ENCODE peak calls at places on chromosomes 5 and 9, in five cellular contexts. U, H, X, E and V are unnamed samples.

GRCh38 chr5:52822437-52822836 is 34.7 kb downstream of the ITGA1 start:
- DNase-seq in U (no peak), H (no peak), X (no peak), E (no peak), V (no peak)

GRCh38 chr5:150081541-150082283 is 4.6 kb downstream of the CSF1R start:
- DNase-seq in U (no peak), H (no peak), X (peak; percentile 56), E (no peak), V (peak; percentile 58)

GRCh38 chr9:19480345-19480744 is 71.5 kb downstream of the ACER2 start:
- DNase-seq in U (no peak), H (no peak), X (no peak), E (no peak), V (no peak)

GRCh38 chr5:69276422-69277174 is 41.9 kb downstream of the CDK7 start:
- DNase-seq in U (peak; percentile 87), H (no peak), X (no peak), E (no peak), V (no peak)

GRCh38 chr9:115250646-115251045 is 132.7 kb upstream of the TNC start:
- DNase-seq in U (no peak), H (no peak), X (no peak), E (no peak), V (no peak)

GRCh38 chr9:104286792-104287191 is 192.7 kb downstream of the SMC2 start:
- DNase-seq in U (no peak), H (no peak), X (no peak), E (no peak), V (no peak)

GRCh38 chr5:159403906-159404641 is 73.8 kb upstream of the IL12B start:
- DNase-seq in U (no peak), H (no peak), X (no peak), E (no peak), V (no peak)

GRCh38 chr5:42870882-42871418 is 59.3 kb upstream of the SELENOP start:
- DNase-seq in U (no peak), H (no peak), X (no peak), E (no peak), V (no peak)

GRCh38 chr9:15160673-15161072 is 146.3 kb downstream of the TTC39B start:
- DNase-seq in U (no peak), H (no peak), X (no peak), E (no peak), V (no peak)

GRCh38 chr5:120895659-120896058 is 431.6 kb downstream of the PRR16 start:
- DNase-seq in U (no peak), H (no peak), X (no peak), E (no peak), V (no peak)

GRCh38 chr5:141717043-141717442 is 35.0 kb upstream of the ARAP3 start:
- DNase-seq in U (no peak), H (no peak), X (no peak), E (no peak), V (no peak)

GRCh38 chr5:83496626-83497025 is 25.1 kb downstream of the VCAN start:
- DNase-seq in U (no peak), H (no peak), X (no peak), E (no peak), V (no peak)

GRCh38 chr5:83493644-83494043 is 22.1 kb downstream of the VCAN start:
- DNase-seq in U (no peak), H (no peak), X (no peak), E (no peak), V (no peak)

GRCh38 chr5:83494102-83494620 is 22.6 kb downstream of the VCAN start:
- DNase-seq in U (no peak), H (no peak), X (no peak), E (no peak), V (no peak)

GRCh38 chr5:83492331-83492730 is 20.8 kb downstream of the VCAN start:
- DNase-seq in U (peak; percentile 51), H (no peak), X (no peak), E (no peak), V (no peak)

DNA sequence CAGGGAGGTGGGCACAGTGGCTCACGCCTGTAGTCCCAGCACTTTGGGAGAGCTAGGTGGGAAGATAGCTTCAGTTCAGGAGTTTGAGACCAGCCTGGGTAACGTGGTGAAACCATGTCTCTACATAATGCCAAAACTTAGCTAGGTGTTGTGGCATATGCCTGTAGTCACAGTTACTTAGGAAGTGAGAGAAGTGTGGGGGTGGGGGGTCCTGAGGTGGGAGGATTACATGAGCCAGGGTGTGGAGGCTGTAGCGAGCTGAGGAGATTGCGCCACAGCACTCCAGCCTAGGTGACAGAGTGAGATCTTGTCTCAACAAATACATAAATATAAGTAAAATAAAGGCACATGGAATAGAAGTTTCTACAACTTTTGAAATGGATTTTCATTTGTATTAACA is 23.1 kb downstream of the VCAN start:
- DNase-seq in U (no peak), H (no peak), X (no peak), E (no peak), V (no peak)
- TF ChIP-seq POLR2AphosphoS5 in U (no peak), H (peak; percentile 30), X (no peak), E (no peak), V (no peak)

GRCh38 chr5:33842456-33842855 is 49.3 kb downstream of the ADAMTS12 start:
- DNase-seq in U (no peak), H (no peak), X (no peak), E (no peak), V (no peak)
- TF ChIP-seq TAF1 in U (no peak), H (no peak), X (no peak), E (no peak), V (no peak)

DNA sequence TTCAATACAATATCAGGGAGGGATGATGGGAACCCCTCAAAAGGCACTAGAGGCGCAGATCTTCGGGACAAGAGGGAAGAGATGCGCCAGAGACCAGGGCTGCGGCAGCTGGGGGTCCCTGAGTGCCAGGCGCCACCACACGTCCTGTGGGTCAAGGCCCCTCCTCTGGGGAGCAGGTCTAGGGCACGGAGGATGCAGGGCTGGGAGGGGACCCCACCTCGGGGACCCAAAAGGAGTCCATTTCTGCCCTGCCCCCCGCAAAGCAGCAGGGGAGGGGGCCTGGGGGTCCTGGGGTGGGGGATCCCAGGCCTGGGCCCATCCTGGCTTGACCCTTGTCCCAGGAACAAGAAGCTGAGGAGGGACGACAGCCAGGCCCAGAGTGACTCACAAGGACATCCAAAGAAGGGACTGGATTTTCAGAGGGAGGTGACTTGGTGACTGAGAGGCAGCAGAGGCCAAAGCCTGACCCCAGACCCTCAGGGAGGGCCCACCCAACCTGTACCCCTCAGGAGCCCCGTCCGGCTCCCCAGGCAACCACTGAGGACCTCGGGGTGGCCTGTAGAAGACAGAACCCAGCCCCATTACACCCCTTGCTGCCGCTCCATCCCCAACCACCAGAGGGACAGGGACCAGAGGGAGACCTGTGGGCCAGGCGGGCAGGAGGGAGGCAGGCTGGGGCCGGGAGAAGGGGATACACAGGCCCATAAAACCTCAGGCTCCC is 54.2 kb downstream of the LRSAM1 start:
- DNase-seq in U (peak; percentile 35), H (no peak), X (peak; percentile 53), E (peak; percentile 53), V (peak; percentile 82)
- TF ChIP-seq POLR2AphosphoS5 in U (no peak), H (no peak), X (no peak), E (no peak), V (no peak)

GRCh38 chr9:137900584-137901310 is 23.2 kb downstream of the CACNA1B start:
- DNase-seq in U (no peak), H (no peak), X (no peak), E (no peak), V (no peak)
- TF ChIP-seq TAF1 in U (no peak), H (no peak), X (no peak), E (no peak), V (no peak)